ENCODE peak calls at places on chromosome 15, in six cellular contexts. F is upper lobe of right lung, V is cardiac muscle cell, O is MM.1S, N is neural progenitor cell, J is Peyer's patch. S is an unnamed sample.

GRCh38 chr15:57686657-57687056 is 19.9 kb upstream of the POLR2M start:
- DNase-seq in O (no peak), F (no peak), V (no peak), J (no peak), N (no peak), S (no peak)

GRCh38 chr15:86834115-86834863 is 754.6 kb downstream of the AGBL1 start:
- DNase-seq in N (no peak), F (no peak), V (no peak), O (no peak), J (no peak), S (no peak)

GRCh38 chr15:80915462-80915861 is 74.2 kb downstream of the MESD start:
- DNase-seq in F (no peak), O (no peak), N (peak; percentile 66), J (no peak), V (no peak), S (no peak)

GRCh38 chr15:69532066-69532465 is 79.4 kb downstream of the RPLP1 start:
- DNase-seq in V (no peak), O (no peak), N (no peak), J (no peak), F (no peak), S (no peak)

GRCh38 chr15:25248583-25249235 is 190.1 kb downstream of the UBE3A start:
- DNase-seq in J (peak; percentile 24), F (peak; percentile 54), N (no peak), V (no peak), O (no peak), S (peak; percentile 2)

GRCh38 chr15:95988574-95988887 is 342.0 kb upstream of the NR2F2 start:
- DNase-seq in J (no peak), O (no peak), V (no peak), F (no peak), N (no peak), S (no peak)

GRCh38 chr15:25710184-25710583 is 152.9 kb downstream of the ATP10A start:
- DNase-seq in N (peak; percentile 81), O (no peak), J (peak; percentile 43), V (peak; percentile 71), F (peak; percentile 83), S (peak; percentile 39)

GRCh38 chr15:53197426-53197839 is 407.3 kb upstream of the ONECUT1 start:
- DNase-seq in N (peak; percentile 92), V (peak; percentile 81), O (peak; percentile 56), J (peak; percentile 69), F (peak; percentile 76), S (peak; percentile 66)

GRCh38 chr15:75843618-75844610 is 667 bp downstream of the UBE2Q2 start:
- DNase-seq in F (peak; percentile 86), V (peak; percentile 69), N (peak; percentile 74), J (peak; percentile 75), O (peak; percentile 48), S (peak; percentile 54)

GRCh38 chr15:56719774-56720555 is 13.3 kb downstream of the ZNF280D start:
- DNase-seq in O (no peak), N (no peak), V (no peak), F (no peak), J (no peak), S (no peak)

GRCh38 chr15:71390101-71390500 is 274.8 kb downstream of the THSD4 start:
- DNase-seq in F (no peak), O (no peak), V (no peak), J (no peak), N (peak; percentile 0), S (no peak)

GRCh38 chr15:97692317-97693015 is 268.0 kb upstream of the ARRDC4 start:
- DNase-seq in F (no peak), J (no peak), N (no peak), O (no peak), V (peak; percentile 27), S (no peak)

GRCh38 chr15:40295870-40296560 is 11.7 kb downstream of the PLCB2 start:
- DNase-seq in N (no peak), J (no peak), F (no peak), V (peak; percentile 87), O (no peak), S (peak; percentile 62)

GRCh38 chr15:93235926-93236781 is 147.1 kb upstream of the RGMA start:
- DNase-seq in O (no peak), N (peak; percentile 68), F (peak; percentile 80), J (no peak), V (no peak), S (no peak)

GRCh38 chr15:76972420-76973361 is 22.2 kb upstream of the PSTPIP1 start:
- DNase-seq in O (no peak), F (no peak), V (no peak), N (no peak), J (no peak), S (no peak)

GRCh38 chr15:89444241-89444797 is 52.1 kb downstream of the RHCG start:
- DNase-seq in V (no peak), O (no peak), N (peak; percentile 53), J (no peak), F (no peak), S (no peak)
- H3K4me3 ChIP-seq in V (no peak overlapping the region), O (no peak overlapping the region), N (no peak overlapping the region), J (no peak overlapping the region), F (no peak overlapping the region), S (no peak overlapping the region)

DNA sequence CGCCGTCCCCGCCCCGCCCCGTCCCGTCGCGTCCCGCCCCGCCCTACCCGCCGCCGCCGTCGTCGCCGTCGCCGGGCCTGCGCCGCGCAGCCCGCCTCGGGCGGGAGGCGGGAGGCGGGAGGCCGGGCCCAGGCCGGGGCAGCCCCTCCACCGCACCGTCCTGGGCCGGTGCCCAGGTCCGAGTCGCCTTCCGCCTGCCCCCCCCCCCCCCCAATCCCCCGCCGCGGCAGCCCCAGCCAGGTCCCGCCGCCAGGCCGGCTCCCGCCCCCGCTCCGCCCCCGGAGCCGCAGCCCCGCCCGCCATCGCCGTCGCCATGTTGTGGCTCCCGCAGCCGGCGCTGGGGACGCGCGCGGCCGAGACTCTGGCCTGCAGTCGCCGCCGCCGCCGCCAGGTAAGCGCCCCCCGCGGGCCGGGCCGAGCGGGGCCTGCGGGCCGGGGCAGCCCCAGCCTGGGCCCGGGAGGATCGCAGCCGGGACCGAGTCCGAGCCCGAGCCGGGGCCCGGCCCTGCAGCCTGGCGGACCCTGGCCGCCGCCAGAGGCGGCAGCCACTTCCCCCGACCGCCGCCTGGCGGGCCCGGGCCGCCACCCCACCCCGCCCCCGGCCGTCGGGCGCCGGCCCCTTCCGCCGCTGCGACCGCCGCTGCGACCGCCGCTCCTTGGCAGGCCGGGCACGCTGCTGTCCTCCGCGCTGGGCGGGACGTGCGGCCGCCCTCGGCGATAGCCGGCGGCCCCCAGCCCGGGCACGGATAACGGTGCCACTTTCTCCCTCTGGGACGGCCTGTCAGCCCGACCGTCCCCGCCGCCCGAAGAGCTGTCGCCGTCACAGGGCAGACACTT is at the start of gene ZNF592:
- DNase-seq in V (peak; percentile 84), N (peak; percentile 90), O (peak; percentile 80), F (peak; percentile 94), J (peak; percentile 94), S (peak; percentile 84)
- TF ChIP-seq CTCF in V (no peak), N (no peak), O (no peak), F (no peak), J (no peak), S (no peak)

DNA sequence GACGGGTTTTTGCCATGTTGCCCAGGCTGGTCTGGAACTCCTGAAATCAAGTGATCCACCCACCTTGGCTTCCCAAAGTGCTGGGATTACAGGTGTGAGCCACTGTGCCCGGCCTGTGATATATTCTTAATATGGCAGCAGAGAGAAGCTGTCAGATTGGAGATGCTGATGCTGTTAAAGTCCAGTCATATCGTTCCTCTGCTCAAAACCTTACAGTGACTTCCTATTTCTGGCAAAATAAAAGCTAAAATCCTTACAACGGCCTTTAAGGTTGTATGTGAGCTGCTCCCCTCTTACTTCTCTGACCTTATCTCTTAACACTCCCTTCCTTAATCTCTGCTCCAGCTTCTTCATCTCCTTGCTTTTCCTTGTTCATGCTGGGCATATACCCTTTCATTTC is 26.6 kb upstream of the MGA start:
- DNase-seq in V (no peak), J (no peak), O (no peak), F (no peak), N (no peak), S (no peak)
- H3K4me1 ChIP-seq in V (peaks cover 15% of the 10 kb centered on the region), J (no peaks in the 10 kb centered on the region), O (peaks cover 7% of the 10 kb centered on the region), F (no peaks in the 10 kb centered on the region), N (peaks cover 22% of the 10 kb centered on the region), S (peaks cover 5% of the 10 kb centered on the region)

DNA sequence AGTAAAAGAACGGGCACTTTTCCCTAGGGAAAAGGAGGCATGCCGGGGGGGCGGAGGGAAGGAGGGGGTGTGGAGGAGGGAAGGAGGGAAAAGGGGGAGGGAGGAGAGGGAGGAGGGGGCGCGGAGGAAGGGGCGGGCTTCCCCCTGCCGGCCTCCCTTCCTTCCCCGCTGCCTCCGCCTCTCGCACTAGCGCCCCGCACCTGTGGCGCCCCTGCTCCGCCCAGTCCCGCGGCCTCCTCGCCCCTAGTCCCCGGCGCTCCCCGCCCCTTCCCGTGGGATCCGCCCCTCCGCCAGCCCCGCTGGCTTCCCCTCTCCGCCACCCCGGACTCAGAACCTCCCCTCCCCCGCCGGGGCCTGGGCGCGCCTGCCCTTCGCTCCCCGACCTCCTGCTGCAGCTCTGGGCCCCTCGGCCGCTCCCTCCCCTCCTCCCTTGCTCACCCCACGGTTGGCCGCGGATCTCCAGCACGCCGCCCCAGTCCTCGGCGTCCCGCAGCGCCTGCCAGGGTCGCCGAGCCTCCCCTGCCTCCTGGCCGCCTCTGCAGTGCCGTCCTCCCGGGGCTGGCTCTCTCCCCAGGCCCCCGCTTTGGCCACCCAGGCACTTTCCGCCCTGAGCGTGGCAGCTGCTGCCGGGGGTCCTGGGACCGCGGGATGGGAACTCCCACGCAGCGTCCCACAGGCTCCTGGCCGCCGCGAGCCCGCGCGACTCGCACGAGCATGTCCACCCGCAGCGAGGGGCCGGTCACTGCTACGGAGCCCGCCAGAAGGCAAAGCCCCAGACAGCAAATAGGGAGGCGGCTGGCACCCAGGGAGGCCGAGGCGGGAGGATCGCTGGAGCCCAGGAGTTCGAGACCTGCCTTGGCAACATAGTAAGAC is 147.4 kb downstream of the TJP1 start:
- DNase-seq in F (peak; percentile 88), J (peak; percentile 97), N (peak; percentile 94), V (peak; percentile 89), O (no peak), S (peak; percentile 65)
- H3K4me3 ChIP-seq in F (peak overlapping the region; percentile 54), J (peak overlapping the region; percentile 78), N (peak overlapping the region; percentile 67), V (peak overlapping the region; percentile 41), O (no peak overlapping the region), S (peak overlapping the region; percentile 35)

DNA sequence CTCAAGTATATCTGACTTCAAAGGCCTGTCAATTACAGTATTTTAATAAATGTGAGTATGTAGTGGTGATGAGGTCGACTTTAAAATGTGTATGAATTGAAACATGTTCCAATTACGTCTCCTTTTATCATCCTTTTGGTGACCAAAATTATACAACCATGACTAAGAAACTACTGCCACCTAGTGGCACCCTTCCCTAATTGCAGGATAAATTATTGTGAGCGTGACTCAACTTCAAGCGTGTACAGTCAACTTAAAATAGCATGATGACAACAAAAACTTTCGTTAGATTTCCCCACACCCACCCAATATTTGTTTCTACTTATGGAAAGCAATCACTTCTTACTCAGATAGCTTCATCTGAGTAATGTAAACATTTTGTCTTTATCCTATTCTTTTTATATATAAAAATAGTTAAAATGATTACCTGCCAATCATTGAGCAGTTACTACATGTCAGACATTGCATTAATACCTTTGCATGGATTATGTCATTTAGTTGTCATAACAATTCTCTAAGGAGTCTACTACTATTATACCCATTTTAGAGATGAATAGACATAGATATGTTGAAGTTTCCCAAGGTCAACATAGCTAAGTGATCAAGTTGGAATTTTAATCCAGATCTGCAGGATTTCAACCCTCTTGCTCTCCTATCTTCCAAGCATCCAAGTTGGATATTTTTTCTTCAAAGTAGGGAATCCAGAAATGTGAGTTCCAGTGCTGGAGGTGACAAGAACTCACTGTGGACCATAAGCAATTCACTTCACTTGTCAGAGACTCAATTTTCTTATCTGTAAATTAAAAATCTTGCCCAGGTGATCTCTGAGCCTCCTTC is 106.0 kb downstream of the MEX3B start:
- DNase-seq in N (peak; percentile 60), V (no peak), J (no peak), F (no peak), O (peak; percentile 66), S (peak; percentile 33)
- TF ChIP-seq CTCF in N (peak; percentile 93), V (peak; percentile 61), J (no peak), F (peak; percentile 42), O (peak; percentile 77), S (peak; percentile 84)

S was measured in BE2C.